ENCODE peak calls at places on chromosomes 12 and 14, in eight cellular contexts. U is NCI-H1694 treated with DMSO at 0.1 percent for 48 hours; M is GDM1; J is naive thymus-derived CD4-positive, alpha-beta T cell; K is stimulated activated CD4-positive, alpha-beta T cell treated with anti-CD3 and anti-CD28 coated beads, TNF-alpha, amount 100 ng/mL, for 4 hours; V is GOT3; I is HT1080; R is left ventricle myocardium superior. P is an unnamed sample.

GRCh38 chr12:123106640-123107359 is 44.1 kb downstream of the PITPNM2 start:
- DNase-seq in K (peak; percentile 15), U (no peak), V (no peak), M (no peak), R (peak; percentile 66), I (peak; percentile 46), J (peak; percentile 47), P (peak; percentile 37)

GRCh38 chr12:76556373-76556772 is 3.2 kb downstream of the OSBPL8 start:
- DNase-seq in M (no peak), J (no peak), V (no peak), I (no peak), U (no peak), R (no peak), K (no peak), P (peak; percentile 33)

GRCh38 chr12:117518594-117519270 is 157.3 kb upstream of the NOS1 start:
- DNase-seq in M (no peak), I (no peak), J (no peak), K (no peak), R (peak; percentile 84), U (no peak), V (no peak), P (no peak)

GRCh38 chr12:64157110-64157509 is 65.0 kb downstream of the KICS2 start:
- DNase-seq in K (no peak), U (no peak), I (no peak), M (no peak), V (no peak), R (no peak), J (no peak), P (no peak)

GRCh38 chr14:105411985-105412767 is 7.5 kb upstream of the MTA1 start:
- DNase-seq in K (no peak), M (no peak), V (no peak), J (no peak), I (no peak), R (no peak), U (no peak), P (no peak)

GRCh38 chr12:12872139-12872933 is 19.0 kb upstream of the GPRC5A start:
- DNase-seq in M (no peak), U (no peak), I (peak; percentile 91), V (no peak), K (no peak), J (no peak), R (no peak), P (no peak)

GRCh38 chr12:47188576-47189441 is 109.0 kb upstream of the AMIGO2 start:
- DNase-seq in R (no peak), V (no peak), K (no peak), U (no peak), J (no peak), I (peak; percentile 27), M (no peak), P (no peak)

GRCh38 chr12:127257366-127257935 is 1009.5 kb upstream of the TMEM132C start:
- DNase-seq in I (peak; percentile 89), J (no peak), U (no peak), M (no peak), R (no peak), K (no peak), V (no peak), P (no peak)

GRCh38 chr12:54239568-54239967 is 40.4 kb downstream of the CBX5 start:
- DNase-seq in J (no peak), V (no peak), M (no peak), R (no peak), I (no peak), U (peak; percentile 72), K (no peak), P (no peak)

GRCh38 chr14:90518075-90518940 is 121.5 kb downstream of the CALM1 start:
- DNase-seq in U (no peak), J (no peak), R (no peak), I (no peak), M (no peak), V (no peak), K (no peak), P (no peak)

GRCh38 chr12:52582489-52582888 is 8.8 kb upstream of the KRT74 start:
- DNase-seq in I (no peak), J (no peak), V (no peak), K (no peak), U (no peak), R (no peak), M (no peak), P (no peak)

GRCh38 chr12:112422531-112422930 is 3.8 kb downstream of the PTPN11 start:
- DNase-seq in J (no peak), V (no peak), U (no peak), K (no peak), M (no peak), R (no peak), I (no peak), P (no peak)

GRCh38 chr12:147242-147641 is 66.7 kb downstream of the SLC6A12 start:
- DNase-seq in R (no peak), I (peak; percentile 13), J (no peak), V (no peak), M (no peak), K (no peak), U (no peak), P (no peak)

GRCh38 chr12:76274699-76275098 is 73.5 kb downstream of the BBS10 start:
- DNase-seq in K (no peak), J (no peak), M (no peak), I (peak; percentile 76), V (no peak), R (no peak), U (no peak), P (no peak)

GRCh38 chr14:22839159-22839779 is 2.9 kb downstream of the MMP14 start:
- DNase-seq in M (no peak), I (no peak), J (no peak), R (peak; percentile 19), U (no peak), V (no peak), K (no peak), P (no peak)

GRCh38 chr14:29166507-29166906 is 399.9 kb downstream of the FOXG1 start:
- DNase-seq in U (no peak), V (no peak), J (no peak), I (no peak), R (no peak), K (no peak), M (no peak), P (no peak)